ENCODE peak calls at places on chromosomes 12 and 14, in six cellular contexts. Z is tibial artery; E is ovary; R is suprapubic skin; G is GM23338; B is CD4-positive, CD25-positive, alpha-beta regulatory T cell. M is an unnamed sample.

GRCh38 chr14:48690349-48690748 is 895.8 kb downstream of the RPS29 start:
- DNase-seq in Z (no peak), E (no peak), R (no peak), G (peak; percentile 60), B (no peak), M (no peak)

GRCh38 chr12:126030573-126030972 is 965.3 kb downstream of the AACS start:
- DNase-seq in Z (no peak), E (no peak), R (no peak), G (no peak), B (no peak), M (no peak)

GRCh38 chr12:21500786-21501257 is 613 bp downstream of the RECQL start:
- DNase-seq in Z (no peak), E (no peak), R (no peak), G (no peak), B (peak; percentile 2), M (no peak)

GRCh38 chr12:130116791-130117190 is 45.5 kb upstream of the FZD10 start:
- DNase-seq in Z (no peak), E (no peak), R (no peak), G (no peak), B (no peak), M (no peak)

GRCh38 chr14:52299692-52300278 is 14.3 kb upstream of the PTGER2 start:
- DNase-seq in Z (no peak), E (no peak), R (no peak), G (peak; percentile 66), B (no peak), M (no peak)

GRCh38 chr12:124174406-124174805 is 120.5 kb upstream of the RFLNA start:
- DNase-seq in Z (no peak), E (no peak), R (no peak), G (no peak), B (no peak), M (no peak)

GRCh38 chr14:84806627-84807026 is 723.3 kb upstream of the FLRT2 start:
- DNase-seq in Z (no peak), E (no peak), R (no peak), G (no peak), B (no peak), M (no peak)

GRCh38 chr12:754871-755562 is 2.6 kb downstream of the WNK1 start:
- DNase-seq in Z (no peak), E (no peak), R (no peak), G (peak; percentile 51), B (peak; percentile 23), M (no peak)

GRCh38 chr12:93020225-93020997 is 91.3 kb upstream of the EEA1 start:
- DNase-seq in Z (no peak), E (peak; percentile 37), R (no peak), G (no peak), B (no peak), M (no peak)

GRCh38 chr12:23493690-23494101 is 455.8 kb downstream of the SOX5 start:
- DNase-seq in Z (no peak), E (no peak), R (no peak), G (no peak), B (no peak), M (no peak)

GRCh38 chr12:114562654-114563053 is 121.3 kb downstream of the TBX3 start:
- DNase-seq in Z (no peak), E (no peak), R (no peak), G (peak; percentile 40), B (no peak), M (no peak)

GRCh38 chr14:93175492-93175891 is 9.2 kb downstream of the MOAP1 start:
- DNase-seq in Z (no peak), E (no peak), R (no peak), G (no peak), B (no peak), M (no peak)

GRCh38 chr14:103517172-103517566 is 5.5 kb downstream of the CKB start:
- DNase-seq in Z (no peak), E (peak; percentile 35), R (no peak), G (no peak), B (no peak), M (no peak)

GRCh38 chr12:68733661-68734071 is 12.3 kb upstream of the SLC35E3 start:
- DNase-seq in Z (no peak), E (no peak), R (no peak), G (no peak), B (no peak), M (no peak)

GRCh38 chr14:21846227-21846885 is 172.7 kb upstream of the OR4E1 start:
- DNase-seq in Z (no peak), E (no peak), R (no peak), G (peak; percentile 77), B (peak; percentile 57), M (no peak)

GRCh38 chr12:109529618-109530300 is 43.5 kb downstream of the MMAB start:
- DNase-seq in Z (no peak), E (no peak), R (no peak), G (peak; percentile 60), B (no peak), M (no peak)

GRCh38 chr14:104098272-104099095 is 13.0 kb downstream of the ASPG start:
- DNase-seq in Z (no peak), E (peak; percentile 10), R (peak; percentile 56), G (no peak), B (no peak), M (no peak)

GRCh38 chr14:89351364-89351957 is 65.6 kb downstream of the FOXN3 start:
- DNase-seq in Z (no peak), E (peak; percentile 69), R (no peak), G (peak; percentile 87), B (no peak), M (no peak)

GRCh38 chr12:108333898-108334699 is 5.0 kb downstream of the CMKLR1 start:
- DNase-seq in Z (no peak), E (no peak), R (no peak), G (no peak), B (no peak), M (no peak)

GRCh38 chr14:95980402-95980801 is 58.8 kb upstream of the C14orf132 start:
- DNase-seq in Z (no peak), E (no peak), R (no peak), G (peak; percentile 66), B (no peak), M (no peak)

GRCh38 chr12:2561367-2561766 is 233.4 kb upstream of the FKBP4 start:
- DNase-seq in Z (no peak), E (no peak), R (no peak), G (no peak), B (no peak), M (no peak)

GRCh38 chr12:2562400-2562799 is 232.4 kb upstream of the FKBP4 start:
- DNase-seq in Z (no peak), E (no peak), R (no peak), G (no peak), B (no peak), M (no peak)

GRCh38 chr12:2557589-2557988 is 237.2 kb upstream of the FKBP4 start:
- DNase-seq in Z (no peak), E (no peak), R (no peak), G (no peak), B (no peak), M (no peak)

GRCh38 chr12:2563709-2564108 is 231.1 kb upstream of the FKBP4 start:
- DNase-seq in Z (no peak), E (no peak), R (no peak), G (no peak), B (no peak), M (no peak)

GRCh38 chr12:2559931-2560715 is 234.6 kb upstream of the FKBP4 start:
- DNase-seq in Z (no peak), E (no peak), R (no peak), G (no peak), B (no peak), M (no peak)
- H3K27ac ChIP-seq in Z (no peak overlapping the region), E (no peak overlapping the region), R (no peak overlapping the region), G (no peak overlapping the region), B (no peak overlapping the region), M (peak overlapping the region; percentile 66)

DNA sequence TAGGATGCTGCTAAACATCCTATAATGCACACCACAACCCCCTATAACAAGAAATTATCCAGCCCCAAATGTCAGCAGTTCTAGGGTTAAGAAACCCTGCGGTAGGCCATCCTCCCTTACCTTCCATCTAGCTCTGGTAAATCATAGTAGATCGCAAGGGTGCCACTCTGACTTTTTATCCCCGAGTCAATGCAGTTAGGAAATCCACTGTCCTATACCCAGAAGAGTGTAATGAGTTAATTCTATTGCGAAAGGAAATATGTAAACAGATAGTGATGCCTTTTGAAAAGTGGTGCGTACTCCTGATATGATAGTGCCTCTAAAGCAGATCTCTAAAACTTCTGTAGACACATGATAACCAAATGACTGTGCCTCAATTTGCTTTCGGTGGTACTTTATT is 29.8 kb downstream of the SCFD1 start:
- DNase-seq in Z (no peak), E (no peak), R (no peak), G (no peak), B (no peak), M (no peak)
- H3K36me3 ChIP-seq in Z (peaks cover 49% of the 10 kb centered on the region), E (no peaks in the 10 kb centered on the region), R (peaks cover 75% of the 10 kb centered on the region), G (peaks cover 33% of the 10 kb centered on the region), B (peaks cover 72% of the 10 kb centered on the region), M (peaks cover 64% of the 10 kb centered on the region)

GRCh38 chr12:49871263-49871561 is 28.3 kb upstream of the BCDIN3D start:
- DNase-seq in Z (no peak), E (no peak), R (no peak), G (no peak), B (no peak), M (no peak)
- H3K27ac ChIP-seq in Z (no peak overlapping the region), E (no peak overlapping the region), R (no peak overlapping the region), G (no peak overlapping the region), B (no peak overlapping the region), M (no peak overlapping the region)

DNA sequence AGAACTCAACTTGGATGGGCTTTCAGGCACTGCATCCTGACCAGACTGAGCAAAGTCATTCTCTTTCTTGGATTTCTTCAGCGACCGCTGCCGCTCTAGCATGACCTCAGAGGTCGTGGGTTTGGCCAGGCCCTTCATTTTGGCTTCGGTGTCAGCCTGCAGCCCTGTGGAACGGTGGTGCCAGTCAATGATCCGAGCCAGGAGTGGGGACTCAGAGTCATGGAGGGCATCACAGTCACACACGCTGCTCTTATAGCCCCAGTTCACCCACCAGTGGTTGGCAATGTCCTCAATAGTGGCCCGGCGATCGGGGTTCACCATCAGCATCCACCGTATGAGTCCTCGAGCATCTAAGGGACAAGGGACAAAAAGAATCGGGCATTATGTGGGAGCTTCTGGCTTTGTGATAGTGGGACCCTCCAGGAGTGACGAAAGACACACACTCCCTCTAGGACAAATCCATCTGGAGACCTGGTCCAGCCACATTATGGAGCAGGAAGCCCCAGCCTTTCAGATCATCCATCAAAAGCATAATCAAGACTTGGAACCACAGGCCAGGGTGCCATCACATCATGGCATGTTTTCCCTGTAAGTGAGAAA is 71.0 kb downstream of the NUAK1 start:
- DNase-seq in Z (no peak), E (no peak), R (peak; percentile 55), G (no peak), B (no peak), M (no peak)
- H3K36me3 ChIP-seq in Z (peaks cover 40% of the 10 kb centered on the region), E (no peaks in the 10 kb centered on the region), R (peaks cover 57% of the 10 kb centered on the region), G (peaks cover 9% of the 10 kb centered on the region), B (no peaks in the 10 kb centered on the region), M (peaks cover 61% of the 10 kb centered on the region)

GRCh38 chr14:32364941-32365340 is 35.8 kb downstream of the AKAP6 start:
- DNase-seq in Z (no peak), E (no peak), R (no peak), G (no peak), B (no peak), M (no peak)

GRCh38 chr14:32368107-32368506 is 39.0 kb downstream of the AKAP6 start:
- DNase-seq in Z (no peak), E (no peak), R (no peak), G (no peak), B (no peak), M (no peak)

GRCh38 chr14:32366995-32367394 is 37.9 kb downstream of the AKAP6 start:
- DNase-seq in Z (no peak), E (no peak), R (no peak), G (no peak), B (no peak), M (no peak)

GRCh38 chr14:32366256-32366655 is 37.2 kb downstream of the AKAP6 start:
- DNase-seq in Z (no peak), E (no peak), R (no peak), G (peak; percentile 17), B (no peak), M (no peak)

GRCh38 chr14:32367501-32367900 is 38.4 kb downstream of the AKAP6 start:
- DNase-seq in Z (no peak), E (no peak), R (no peak), G (no peak), B (no peak), M (no peak)
- H3K27ac ChIP-seq in Z (peak overlapping the region; percentile 40), E (no peak overlapping the region), R (no peak overlapping the region), G (no peak overlapping the region), B (no peak overlapping the region), M (no peak overlapping the region)

M was measured in left ventricle myocardium inferior.